ENCODE peak calls at places on chromosomes 3 and 15, in six cellular contexts. U is IMR-90, V is H1, O is neuronal stem cell, L is mesenchymal stem cell, Z is H9. S is an unnamed sample.

GRCh38 chr15:88657326-88658069 is 18.7 kb downstream of the ISG20 start:
- DNase-seq in U (peak; percentile 61), L (peak; percentile 29), V (no peak), O (peak; percentile 42), Z (peak; percentile 64), S (peak; percentile 64)

GRCh38 chr3:35666893-35667292 is 27.6 kb downstream of the ARPP21 start:
- DNase-seq in U (no peak), Z (no peak), V (no peak), L (no peak), O (no peak), S (no peak)

GRCh38 chr3:48662753-48663488 is at the start of gene CELSR3:
- DNase-seq in O (peak; percentile 90), V (peak; percentile 91), U (peak; percentile 90), L (peak; percentile 95), Z (peak; percentile 90), S (peak; percentile 91)

GRCh38 chr15:62559049-62559733 is 394.1 kb upstream of the C2CD4B start:
- DNase-seq in L (peak; percentile 14), Z (no peak), V (no peak), U (peak; percentile 37), O (no peak), S (no peak)

GRCh38 chr3:183933160-183933559 is 48.5 kb upstream of the PARL start:
- DNase-seq in L (no peak), O (no peak), U (no peak), Z (no peak), V (no peak), S (no peak)

GRCh38 chr3:135895734-135896121 is 69.8 kb upstream of the PPP2R3A start:
- DNase-seq in Z (no peak), V (no peak), U (no peak), L (no peak), O (no peak), S (no peak)

GRCh38 chr3:145696011-145696410 is 465.0 kb downstream of the PLOD2 start:
- DNase-seq in Z (no peak), L (no peak), U (no peak), V (no peak), O (no peak), S (no peak)

GRCh38 chr3:108089544-108089943 is 1.3 kb downstream of the CD47 start:
- DNase-seq in L (peak; percentile 22), U (no peak), V (no peak), O (no peak), Z (no peak), S (no peak)

GRCh38 chr15:89362203-89363101 is 27.8 kb upstream of the POLG start:
- DNase-seq in O (no peak), L (no peak), U (no peak), V (peak; percentile 55), Z (no peak), S (no peak)

GRCh38 chr15:40252438-40253178 is 13.7 kb downstream of the PAK6 start:
- DNase-seq in U (no peak), O (peak; percentile 39), V (peak; percentile 76), Z (peak; percentile 70), L (no peak), S (no peak)

GRCh38 chr3:65412591-65412990 is 626.1 kb downstream of the MAGI1 start:
- DNase-seq in Z (no peak), L (peak; percentile 5), U (no peak), O (no peak), V (no peak), S (no peak)

GRCh38 chr3:195008816-195009215 is 262.1 kb downstream of the XXYLT1 start:
- DNase-seq in V (no peak), L (no peak), Z (no peak), U (no peak), O (no peak), S (no peak)

GRCh38 chr3:38095687-38096483 is 41.0 kb downstream of the ACAA1 start:
- DNase-seq in L (no peak), U (no peak), O (no peak), V (no peak), Z (no peak), S (no peak)

GRCh38 chr3:107184375-107184774 is 192.9 kb upstream of the CCDC54 start:
- DNase-seq in V (no peak), U (peak; percentile 25), L (peak; percentile 44), Z (no peak), O (no peak), S (no peak)

GRCh38 chr3:180048840-180049239 is 12.1 kb upstream of the PEX5L start:
- DNase-seq in Z (no peak), V (no peak), L (no peak), O (no peak), U (peak; percentile 20), S (no peak)

GRCh38 chr15:64105113-64105704 is 9.4 kb downstream of the SNX1 start:
- DNase-seq in O (no peak), U (peak; percentile 57), L (peak; percentile 83), Z (no peak), V (no peak), S (no peak)

GRCh38 chr3:106261915-106262683 is 393.3 kb upstream of the CBLB start:
- DNase-seq in U (peak; percentile 85), Z (no peak), V (no peak), L (peak; percentile 87), O (no peak), S (peak; percentile 80)

GRCh38 chr15:96329403-96329981 is 1.0 kb upstream of the NR2F2 start:
- DNase-seq in U (no peak), O (no peak), L (peak; percentile 48), Z (no peak), V (no peak), S (no peak)

GRCh38 chr3:173932624-173933023 is 535.1 kb downstream of the NLGN1 start:
- DNase-seq in L (peak; percentile 63), V (no peak), U (peak; percentile 72), O (no peak), Z (no peak), S (no peak)

GRCh38 chr15:63344737-63345390 is 36.8 kb downstream of the CA12 start:
- DNase-seq in U (peak; percentile 47), V (no peak), O (no peak), L (peak; percentile 40), Z (no peak), S (no peak)

GRCh38 chr3:25594007-25594502 is 70.7 kb downstream of the TOP2B start:
- DNase-seq in V (no peak), L (peak; percentile 86), Z (no peak), O (peak; percentile 52), U (peak; percentile 88), S (peak; percentile 75)

GRCh38 chr15:101013769-101014223 is 94.6 kb downstream of the LRRK1 start:
- DNase-seq in L (no peak), V (no peak), U (no peak), Z (peak; percentile 28), O (no peak), S (no peak)

GRCh38 chr3:127855246-127855645 is 32.9 kb upstream of the MGLL start:
- DNase-seq in V (no peak), U (no peak), O (no peak), L (no peak), Z (no peak), S (no peak)

GRCh38 chr3:24151595-24151994 is 206.5 kb downstream of the NR1D2 start:
- DNase-seq in Z (no peak), U (peak; percentile 6), O (no peak), V (no peak), L (no peak), S (no peak)

GRCh38 chr15:82043130-82043673 is 2.6 kb downstream of the MEX3B start:
- DNase-seq in O (no peak), V (peak; percentile 72), L (no peak), U (no peak), Z (peak; percentile 54), S (no peak)

GRCh38 chr3:107369791-107370190 is 7.4 kb upstream of the CCDC54 start:
- DNase-seq in Z (no peak), O (no peak), V (no peak), L (no peak), U (peak; percentile 24), S (no peak)

GRCh38 chr15:28456476-28457395 is 76.0 kb downstream of the GOLGA8G start:
- DNase-seq in V (peak; percentile 57), L (no peak), Z (peak; percentile 54), U (peak; percentile 0), O (no peak), S (no peak)

GRCh38 chr3:84547971-84548970 is 410.5 kb upstream of the CADM2 start:
- DNase-seq in O (peak; percentile 31), Z (peak; percentile 89), V (peak; percentile 63), U (no peak), L (no peak), S (peak; percentile 44)

DNA sequence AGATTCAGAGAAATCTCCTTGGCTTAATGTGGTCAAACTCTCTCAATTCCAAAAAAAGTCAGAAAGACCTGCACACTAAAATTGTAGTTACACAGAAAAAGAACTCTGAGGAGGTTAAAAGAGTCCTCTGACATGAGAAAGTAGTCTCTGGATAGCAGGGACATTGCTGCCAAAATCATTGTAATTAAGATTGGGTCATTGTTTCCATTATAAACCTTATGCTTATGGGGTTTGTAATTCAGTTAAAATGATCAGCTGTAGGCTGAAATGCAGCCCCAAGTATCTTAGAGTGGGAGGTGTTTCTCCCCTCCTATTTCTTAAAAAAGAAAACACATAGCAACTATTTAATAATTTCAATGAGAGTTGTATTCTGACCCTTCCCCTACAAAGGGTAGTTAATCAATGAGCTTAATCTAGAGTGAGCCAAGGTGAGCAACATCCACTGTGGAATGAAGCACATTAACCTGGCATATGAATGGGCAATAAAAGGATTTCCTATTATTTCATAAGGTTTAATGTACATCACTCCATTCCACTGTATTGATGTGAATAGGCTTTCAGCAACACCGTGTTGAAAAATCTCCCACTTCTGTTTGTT is 406.9 kb downstream of the TIGIT start:
- DNase-seq in O (no peak), L (no peak), U (no peak), V (no peak), Z (no peak), S (no peak)
- H3K14ac ChIP-seq in O (no peak overlapping the region), L (no peak overlapping the region), U (no peak overlapping the region), V (no peak overlapping the region), Z (no peak overlapping the region), S (no peak overlapping the region)

GRCh38 chr15:70580958-70581357 is 182.4 kb downstream of the UACA start:
- DNase-seq in O (no peak), Z (no peak), V (no peak), L (no peak), U (no peak), S (no peak)
- H3K14ac ChIP-seq in O (no peak overlapping the region), Z (peak overlapping the region; percentile 73), V (no peak overlapping the region), L (no peak overlapping the region), U (no peak overlapping the region), S (no peak overlapping the region)

GRCh38 chr15:57591237-57591821 is 375 bp upstream of the MYZAP start:
- DNase-seq in O (no peak), U (no peak), Z (no peak), V (no peak), L (no peak), S (peak; percentile 66)

GRCh38 chr15:57594479-57594878 is 2.8 kb downstream of the MYZAP start:
- DNase-seq in U (no peak), V (no peak), L (no peak), O (no peak), Z (no peak), S (no peak)

GRCh38 chr15:57591822-57592367 is at the start of gene MYZAP:
- DNase-seq in O (peak; percentile 36), Z (peak; percentile 77), V (peak; percentile 74), U (no peak), L (peak; percentile 4), S (no peak)

GRCh38 chr15:57592426-57592825 is 722 bp downstream of the MYZAP start:
- DNase-seq in U (no peak), L (no peak), O (no peak), Z (no peak), V (no peak), S (no peak)

GRCh38 chr15:57592836-57593420 is 1.2 kb downstream of the MYZAP start:
- DNase-seq in V (no peak), Z (no peak), L (no peak), U (no peak), O (no peak), S (no peak)
- H3K14ac ChIP-seq in V (no peak overlapping the region), Z (no peak overlapping the region), L (no peak overlapping the region), U (no peak overlapping the region), O (no peak overlapping the region), S (no peak overlapping the region)

GRCh38 chr3:97111237-97111636 is 296.8 kb downstream of the EPHA6 start:
- DNase-seq in U (no peak), O (no peak), L (no peak), Z (no peak), V (no peak), S (no peak)
- H3K14ac ChIP-seq in U (no peak overlapping the region), O (no peak overlapping the region), L (no peak overlapping the region), Z (no peak overlapping the region), V (no peak overlapping the region), S (no peak overlapping the region)